ENCODE peak calls at places on chromosomes 4 and X, in nine cellular contexts. G, C, Y, K, L, B, M, J and X are unnamed samples.

GRCh38 chrX:35670894-35671293 is 127.2 kb upstream of the MAGEB16 start:
- DNase-seq in G (no peak), Y (no peak), C (no peak), K (no peak), M (no peak), B (no peak), L (no peak), J (no peak), X (no peak)

GRCh38 chr4:183823394-183823793 is 81.7 kb upstream of the STOX2 start:
- DNase-seq in J (peak), L (peak), C (no peak), M (no peak), Y (peak), G (peak), K (no peak), B (no peak), X (peak)

GRCh38 chrX:119942831-119943184 is 743 bp downstream of the NKAP start:
- DNase-seq in G (peak), L (peak), Y (no peak), B (peak), M (no peak), J (peak), C (no peak), K (no peak), X (peak)

GRCh38 chr4:15906024-15906443 is 32.5 kb downstream of the FGFBP1 start:
- DNase-seq in L (peak), Y (no peak), K (peak), J (peak), M (no peak), G (no peak), B (no peak), C (no peak), X (peak)

GRCh38 chrX:125387945-125388344 is 68.3 kb downstream of the TEX13C start:
- DNase-seq in K (no peak), B (no peak), J (no peak), Y (no peak), C (no peak), L (no peak), M (no peak), G (no peak), X (no peak)

GRCh38 chrX:8868070-8868795 is 67.0 kb upstream of the FAM9A start:
- DNase-seq in C (no peak), J (peak), B (no peak), G (peak), M (no peak), L (peak), Y (peak), K (no peak), X (peak)

GRCh38 chrX:46929439-46930018 is 17.3 kb downstream of the JADE3 start:
- DNase-seq in J (peak), L (peak), M (no peak), B (no peak), Y (no peak), C (no peak), K (no peak), G (peak), X (peak)

GRCh38 chr4:58061967-58062366 is 951.8 kb upstream of the IGFBP7 start:
- DNase-seq in M (no peak), Y (no peak), C (no peak), L (no peak), K (no peak), B (no peak), J (no peak), G (no peak), X (peak)

GRCh38 chr4:113355550-113356371 is 306.3 kb downstream of the ANK2 start:
- DNase-seq in B (peak), C (no peak), M (no peak), J (peak), G (peak), Y (peak), L (peak), K (peak), X (peak)

GRCh38 chr4:156638925-156639605 is 332.5 kb downstream of the PDGFC start:
- DNase-seq in B (no peak), L (peak), K (no peak), Y (no peak), M (no peak), J (peak), C (no peak), G (peak), X (peak)

GRCh38 chr4:78651250-78651860 is 99.8 kb downstream of the ANXA3 start:
- DNase-seq in G (no peak), Y (no peak), K (no peak), J (no peak), L (no peak), B (no peak), C (no peak), M (no peak), X (peak)

GRCh38 chr4:56786955-56787354 is 34.5 kb downstream of the SPINK2 start:
- DNase-seq in C (no peak), Y (peak), K (no peak), B (no peak), J (peak), G (peak), M (no peak), L (peak), X (peak)

GRCh38 chr4:76485450-76485849 is 50.4 kb downstream of the SHROOM3 start:
- DNase-seq in Y (no peak), J (peak), K (no peak), L (peak), C (no peak), M (no peak), G (peak), B (no peak), X (peak)

GRCh38 chrX:151393514-151393913 is 3.5 kb upstream of the VMA21 start:
- DNase-seq in M (no peak), B (peak), J (no peak), Y (no peak), L (no peak), K (peak), C (no peak), G (no peak), X (no peak)

GRCh38 chr4:36349904-36350554 is 68.6 kb downstream of the DTHD1 start:
- DNase-seq in K (no peak), G (no peak), M (no peak), B (no peak), L (no peak), C (no peak), J (peak), Y (no peak), X (no peak)

GRCh38 chr4:25406081-25406692 is 29.1 kb downstream of the ANAPC4 start:
- DNase-seq in Y (no peak), K (no peak), M (no peak), G (peak), C (no peak), L (peak), J (peak), B (no peak), X (no peak)

GRCh38 chrX:129478516-129478915 is 44.8 kb downstream of the SMARCA1 start:
- DNase-seq in G (peak), B (no peak), J (peak), Y (no peak), C (no peak), K (no peak), L (peak), M (no peak), X (no peak)

GRCh38 chr4:91170756-91171155 is 1043.6 kb downstream of the CCSER1 start:
- DNase-seq in J (no peak), Y (no peak), G (no peak), L (no peak), M (no peak), B (no peak), C (no peak), K (no peak), X (no peak)

GRCh38 chr4:89111833-89112563 is 665 bp downstream of the TIGD2 start:
- DNase-seq in M (no peak), C (no peak), J (peak), G (peak), B (no peak), K (no peak), L (peak), Y (peak), X (peak)

GRCh38 chr4:88706574-88706973 is 8.9 kb upstream of the NAP1L5 start:
- DNase-seq in Y (peak), C (no peak), G (peak), K (no peak), B (no peak), L (peak), J (peak), M (peak), X (peak)

GRCh38 chr4:153421980-153422379 is 44.2 kb upstream of the TMEM131L start:
- DNase-seq in G (no peak), L (no peak), Y (no peak), B (peak), M (no peak), C (no peak), K (no peak), J (no peak), X (no peak)

GRCh38 chrX:37958493-37959211 is 47.7 kb upstream of the SYTL5 start:
- DNase-seq in M (no peak), C (no peak), G (peak), Y (no peak), B (no peak), K (no peak), J (peak), L (peak), X (no peak)

GRCh38 chrX:150873616-150874015 is 24.9 kb downstream of the CD99L2 start:
- DNase-seq in B (no peak), K (no peak), L (peak), C (no peak), G (no peak), J (peak), M (no peak), Y (no peak), X (peak)

GRCh38 chr4:110837896-110838450 is 215.1 kb upstream of the PITX2 start:
- DNase-seq in Y (no peak), B (no peak), J (no peak), K (no peak), G (no peak), C (no peak), L (no peak), M (no peak), X (no peak)

GRCh38 chrX:10656214-10656613 is 35.8 kb upstream of the MID1 start:
- DNase-seq in K (no peak), Y (no peak), B (no peak), M (no peak), J (no peak), L (no peak), G (no peak), C (no peak), X (no peak)

GRCh38 chrX:96576358-96576757 is 108.3 kb upstream of the DIAPH2 start:
- DNase-seq in M (no peak), B (no peak), C (no peak), J (no peak), Y (no peak), K (no peak), G (no peak), L (no peak), X (peak)

GRCh38 chr4:184201179-184201578 is 16.5 kb downstream of the ENPP6 start:
- DNase-seq in K (no peak), B (no peak), J (no peak), L (no peak), C (no peak), G (no peak), M (no peak), Y (no peak), X (no peak)

GRCh38 chr4:2352171-2352570 is 66.3 kb downstream of the ZFYVE28 start:
- DNase-seq in Y (no peak), B (no peak), J (no peak), K (no peak), M (no peak), L (no peak), C (peak), G (no peak), X (no peak)

GRCh38 chrX:118973389-118974087 is 880 bp upstream of the LONRF3 start:
- DNase-seq in G (no peak), C (peak), L (no peak), M (no peak), K (no peak), Y (no peak), J (no peak), B (no peak), X (no peak)

GRCh38 chr4:8612646-8613045 is 20.1 kb downstream of the CPZ start:
- DNase-seq in G (no peak), C (peak), L (no peak), Y (no peak), K (no peak), J (no peak), M (no peak), B (no peak), X (no peak)

GRCh38 chr4:45530498-45530897 is 593.4 kb downstream of the GABRG1 start:
- DNase-seq in C (no peak), Y (no peak), L (no peak), G (no peak), K (no peak), B (no peak), M (no peak), J (no peak), X (no peak)

GRCh38 chrX:9853307-9853706 is 67.1 kb downstream of the SHROOM2 start:
- DNase-seq in G (no peak), K (no peak), L (no peak), Y (no peak), C (no peak), J (no peak), B (no peak), M (no peak), X (no peak)

GRCh38 chrX:51148848-51149247 is 183.8 kb upstream of the NUDT10 start:
- DNase-seq in B (no peak), L (no peak), J (peak), G (peak), C (no peak), M (peak), K (no peak), Y (no peak), X (peak)

GRCh38 chrX:73683236-73683859 is 120.4 kb downstream of the CHIC1 start:
- DNase-seq in J (peak), B (no peak), Y (no peak), M (no peak), C (no peak), G (peak), K (no peak), L (peak), X (peak)